ENCODE peak calls at places on chromosome 7, in nine cellular contexts. K is DND-41, F is endodermal cell, W is spleen, I is Panc1, N is fibroblast of pulmonary artery, E is psoas muscle, V is lower leg skin, X is AG09309. T is an unnamed sample.

GRCh38 chr7:99267530-99268360 is 4.9 kb upstream of the MYH16 start:
- DNase-seq in K (no peak), F (no peak), W (no peak), I (peak), N (peak), E (no peak), V (no peak), X (peak), T (no peak)

GRCh38 chr7:47241112-47242065 is 340.5 kb downstream of the TNS3 start:
- DNase-seq in K (no peak), F (no peak), W (no peak), I (no peak), N (peak), E (no peak), V (no peak), X (no peak), T (no peak)

GRCh38 chr7:155305251-155305904 is 7.7 kb downstream of the INSIG1 start:
- DNase-seq in K (no peak), F (no peak), W (no peak), I (no peak), N (no peak), E (no peak), V (no peak), X (no peak), T (no peak)

GRCh38 chr7:22357311-22358175 is 589 bp upstream of the RAPGEF5 start:
- DNase-seq in K (no peak), F (peak), W (no peak), I (peak), N (peak), E (no peak), V (peak), X (no peak), T (no peak)

GRCh38 chr7:16847381-16847860 is 34.4 kb downstream of the AGR3 start:
- DNase-seq in K (no peak), F (no peak), W (no peak), I (peak), N (peak), E (no peak), V (no peak), X (no peak), T (no peak)

GRCh38 chr7:76072243-76073148 is 24.6 kb downstream of the MDH2 start:
- DNase-seq in K (no peak), F (no peak), W (no peak), I (no peak), N (no peak), E (no peak), V (no peak), X (no peak), T (no peak)

GRCh38 chr7:18846765-18847215 is 270.6 kb downstream of the TWIST1 start:
- DNase-seq in K (no peak), F (no peak), W (no peak), I (no peak), N (no peak), E (no peak), V (no peak), X (peak), T (no peak)

GRCh38 chr7:17234398-17235021 is 63.9 kb upstream of the AHR start:
- DNase-seq in K (peak), F (no peak), W (no peak), I (peak), N (peak), E (no peak), V (peak), X (peak), T (no peak)

GRCh38 chr7:29229056-29229455 is 34.5 kb downstream of the CHN2 start:
- DNase-seq in K (no peak), F (no peak), W (no peak), I (no peak), N (no peak), E (no peak), V (no peak), X (no peak), T (no peak)

GRCh38 chr7:49346200-49346899 is 422.0 kb downstream of the CDC14C start:
- DNase-seq in K (no peak), F (no peak), W (no peak), I (no peak), N (no peak), E (peak), V (peak), X (no peak), T (no peak)

GRCh38 chr7:124550036-124550435 is 215.6 kb downstream of the GPR37 start:
- DNase-seq in K (no peak), F (no peak), W (no peak), I (no peak), N (no peak), E (no peak), V (no peak), X (no peak), T (no peak)

GRCh38 chr7:73578342-73579124 is at the start of gene TBL2:
- DNase-seq in K (peak), F (peak), W (peak), I (peak), N (peak), E (peak), V (peak), X (peak), T (peak)
- TF ChIP-seq CTCF in K (peak), F (no peak), W (no peak), I (no peak), N (peak), E (peak), V (no peak), X (no peak), T (peak)

DNA sequence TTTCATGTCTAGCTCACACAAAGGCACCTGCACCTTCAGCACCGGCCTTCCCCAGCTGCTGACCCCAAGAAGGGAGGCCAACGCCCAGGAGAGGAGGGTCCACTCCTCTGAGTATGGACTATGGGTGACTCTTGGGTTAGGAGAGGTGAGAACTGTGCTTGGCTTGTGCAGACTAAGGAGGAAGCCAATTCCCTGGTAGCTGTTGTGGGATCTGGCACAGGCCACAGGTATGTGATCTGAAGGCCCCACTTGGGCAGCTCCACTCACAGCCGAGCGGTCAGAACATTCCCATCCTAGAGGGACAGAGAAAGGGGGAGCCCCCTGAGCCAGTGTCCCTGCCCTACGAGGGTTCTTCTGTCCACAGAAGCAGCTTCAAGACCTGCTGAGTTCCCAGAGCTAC is 52.8 kb upstream of the FIGNL1 start:
- DNase-seq in K (no peak), F (no peak), W (peak), I (no peak), N (peak), E (peak), V (no peak), X (no peak), T (peak)
- TF ChIP-seq CTCF in K (no peak), F (no peak), W (no peak), I (no peak), N (no peak), E (no peak), V (no peak), X (no peak), T (no peak)

GRCh38 chr7:77995717-77996116 is 197.1 kb downstream of the PHTF2 start:
- DNase-seq in K (no peak), F (peak), W (no peak), I (no peak), N (no peak), E (no peak), V (no peak), X (no peak), T (no peak)
- TF ChIP-seq CTCF in K (peak), F (peak), W (no peak), I (peak), N (peak), E (no peak), V (no peak), X (peak), T (peak)

DNA sequence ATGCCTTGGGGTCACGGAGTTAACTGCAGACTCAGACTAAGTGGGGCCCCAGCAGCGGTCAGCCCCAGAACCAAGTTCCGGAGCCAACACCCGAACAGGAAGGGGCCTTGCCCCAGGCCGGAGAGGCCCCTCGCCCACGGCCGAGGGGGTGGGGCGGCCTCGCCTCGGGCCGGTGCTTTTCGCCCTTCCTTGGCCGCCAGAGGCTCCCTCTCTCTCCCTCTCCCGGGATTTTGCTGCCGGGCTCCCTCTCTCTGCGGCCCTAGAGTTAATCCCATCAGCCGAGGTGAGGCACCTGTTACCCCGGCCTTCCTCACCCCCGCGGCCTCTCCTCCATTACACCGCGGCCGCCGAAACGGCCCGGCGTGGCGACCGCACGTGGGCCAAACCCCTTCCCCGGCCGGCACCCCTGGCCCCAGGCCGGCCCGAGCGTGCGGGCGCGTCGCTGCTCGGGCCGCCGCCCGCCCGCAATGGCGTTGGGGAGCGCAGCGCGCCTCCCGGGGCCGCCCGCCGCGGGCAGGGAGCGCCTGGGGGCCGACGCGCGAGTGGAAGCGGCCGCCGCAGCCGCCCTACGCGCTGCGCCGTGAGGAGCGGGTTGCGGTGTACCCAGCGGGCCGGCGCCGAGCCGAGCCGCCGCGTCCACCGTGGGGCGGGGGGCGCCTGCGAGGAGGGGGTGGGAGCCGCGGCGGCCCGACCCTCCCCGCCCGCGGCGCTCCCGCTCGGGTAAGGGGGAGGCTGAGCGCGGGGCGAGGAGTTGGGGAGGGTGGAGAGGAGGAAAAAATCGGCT is at the start of gene PPP1R9A:
- DNase-seq in K (no peak), F (peak), W (peak), I (no peak), N (peak), E (peak), V (no peak), X (no peak), T (no peak)
- TF ChIP-seq CTCF in K (no peak), F (peak), W (no peak), I (peak), N (peak), E (peak), V (no peak), X (no peak), T (peak)

DNA sequence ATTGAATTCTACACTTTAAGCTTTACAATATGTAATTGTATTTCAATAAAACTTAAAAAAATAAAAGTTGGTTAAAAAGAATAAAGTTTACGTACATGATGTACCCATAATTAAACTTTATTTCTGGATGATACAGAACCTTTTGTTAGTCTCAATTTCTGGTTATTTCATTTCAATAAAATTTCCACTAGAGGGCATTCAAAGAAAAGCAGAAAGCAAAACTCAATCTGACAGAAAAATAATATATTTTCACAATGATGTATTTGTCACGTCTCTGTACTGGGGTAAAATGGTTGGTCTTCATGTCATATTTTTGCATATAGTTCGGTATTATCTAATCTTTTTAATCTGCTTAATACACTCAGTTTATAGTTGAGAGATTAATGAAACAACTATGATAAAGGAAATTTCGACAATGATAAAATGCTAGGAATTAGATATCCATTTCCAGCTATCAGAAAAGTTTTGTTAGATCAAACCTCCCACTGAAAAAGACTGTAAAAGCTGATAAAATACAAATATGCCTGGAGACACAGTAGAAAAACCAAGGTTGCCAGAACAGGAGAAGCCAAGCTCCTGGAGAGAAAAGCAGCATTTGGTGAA is 27.4 kb downstream of the ASZ1 start:
- DNase-seq in K (no peak), F (no peak), W (no peak), I (no peak), N (peak), E (no peak), V (no peak), X (no peak), T (no peak)
- TF ChIP-seq CTCF in K (peak), F (peak), W (no peak), I (peak), N (peak), E (peak), V (no peak), X (peak), T (peak)

GRCh38 chr7:4998244-4998643 is 39.3 kb upstream of the MMD2 start:
- DNase-seq in K (no peak), F (no peak), W (no peak), I (no peak), N (no peak), E (no peak), V (no peak), X (no peak), T (no peak)

GRCh38 chr7:4993471-4993870 is 34.5 kb upstream of the MMD2 start:
- DNase-seq in K (no peak), F (no peak), W (no peak), I (no peak), N (no peak), E (no peak), V (no peak), X (no peak), T (no peak)

GRCh38 chr7:4998830-4999768 is 40.1 kb upstream of the MMD2 start:
- DNase-seq in K (no peak), F (no peak), W (no peak), I (no peak), N (no peak), E (no peak), V (no peak), X (no peak), T (no peak)

GRCh38 chr7:4995429-4995969 is 36.5 kb upstream of the MMD2 start:
- DNase-seq in K (no peak), F (no peak), W (no peak), I (no peak), N (no peak), E (no peak), V (no peak), X (no peak), T (no peak)

GRCh38 chr7:4996696-4997222 is 37.8 kb upstream of the MMD2 start:
- DNase-seq in K (no peak), F (peak), W (no peak), I (no peak), N (no peak), E (no peak), V (no peak), X (no peak), T (no peak)
- TF ChIP-seq CTCF in K (no peak), F (peak), W (no peak), I (no peak), N (no peak), E (no peak), V (no peak), X (no peak), T (no peak)

T was measured in chondrocyte.